ENCODE peak calls at places on chromosomes 1 and 21, in eight cellular contexts. E is CD8-positive, alpha-beta T cell; H is stimulated activated CD4-positive, alpha-beta T cell treated with anti-CD3 and anti-CD28 coated beads, Interleukin-15, amount 100 ng/mL, for 1 hour; X is lower lobe of right lung; T is glomerular endothelial cell; K is Calu3; P is cardiac muscle cell; W is T-helper 2 cell treated with Interferon-gamma antibody and Interleukin-4, amounts not matched to agents 5 μg/mL and 100 μg/mL, for 36 hours. V is an unnamed sample.

GRCh38 chr1:89865498-89866385 is 44.9 kb downstream of the LRRC8D start:
- DNase-seq in E (no peak), H (no peak), X (no peak), T (no peak), K (peak), P (peak), W (no peak), V (no peak)

GRCh38 chr1:222820159-222820732 is 5.4 kb downstream of the DISP1 start:
- DNase-seq in E (no peak), H (no peak), X (no peak), T (no peak), K (no peak), P (no peak), W (no peak), V (no peak)

GRCh38 chr21:44011774-44012473 is at the start of gene TRAPPC10:
- DNase-seq in E (peak), H (peak), X (peak), T (no peak), K (peak), P (peak), W (peak), V (peak)

GRCh38 chr1:4027492-4028138 is 127.5 kb upstream of the C1orf174 start:
- DNase-seq in E (no peak), H (no peak), X (no peak), T (no peak), K (no peak), P (no peak), W (no peak), V (no peak)

GRCh38 chr1:169364948-169365347 is 2.6 kb downstream of the NME7 start:
- DNase-seq in E (no peak), H (no peak), X (no peak), T (no peak), K (no peak), P (no peak), W (peak), V (no peak)

GRCh38 chr1:4397196-4397595 is 257.2 kb upstream of the AJAP1 start:
- DNase-seq in E (no peak), H (no peak), X (no peak), T (no peak), K (no peak), P (no peak), W (no peak), V (peak)

GRCh38 chr1:31415658-31416057 is 2.6 kb downstream of the SERINC2 start:
- DNase-seq in E (no peak), H (no peak), X (no peak), T (no peak), K (no peak), P (no peak), W (no peak), V (no peak)

GRCh38 chr1:188429385-188429784 is 1600.6 kb downstream of the PLA2G4A start:
- DNase-seq in E (no peak), H (no peak), X (no peak), T (no peak), K (no peak), P (peak), W (no peak), V (no peak)

GRCh38 chr1:117546467-117546866 is 59.4 kb upstream of the TENT5C start:
- DNase-seq in E (no peak), H (no peak), X (no peak), T (no peak), K (no peak), P (no peak), W (no peak), V (no peak)

GRCh38 chr1:205536759-205537361 is 32.4 kb downstream of the CDK18 start:
- DNase-seq in E (no peak), H (no peak), X (peak), T (no peak), K (peak), P (no peak), W (no peak), V (peak)

GRCh38 chr1:61448934-61449368 is 276.0 kb downstream of the TM2D1 start:
- DNase-seq in E (no peak), H (no peak), X (no peak), T (no peak), K (no peak), P (peak), W (no peak), V (no peak)

GRCh38 chr1:47827032-47827585 is 170.1 kb downstream of the TRABD2B start:
- DNase-seq in E (no peak), H (no peak), X (no peak), T (no peak), K (no peak), P (no peak), W (no peak), V (no peak)

GRCh38 chr21:20551939-20552338 is 446.3 kb upstream of the NCAM2 start:
- DNase-seq in E (no peak), H (no peak), X (no peak), T (no peak), K (no peak), P (no peak), W (no peak), V (no peak)

V was measured in occipital lobe.